ENCODE peak calls at places on chromosomes 3 and 15, in nine cellular contexts. K, I, S, A, D, L, N, O and C are unnamed samples.

GRCh38 chr3:107260221-107260620 is 117.0 kb upstream of the CCDC54 start:
- DNase-seq in S (no peak), L (no peak), N (peak), D (no peak), O (no peak), K (no peak), I (no peak), A (no peak), C (no peak)

GRCh38 chr3:186427627-186428026 is 65.6 kb upstream of the DGKG start:
- DNase-seq in O (no peak), S (no peak), A (no peak), K (no peak), N (peak), D (no peak), L (no peak), I (no peak), C (no peak)

GRCh38 chr3:5572168-5572567 is 384.7 kb downstream of the EDEM1 start:
- DNase-seq in N (no peak), S (no peak), D (no peak), O (no peak), L (no peak), K (no peak), I (no peak), A (no peak), C (no peak)

GRCh38 chr3:102673271-102674115 is 238.7 kb downstream of the ZPLD1 start:
- DNase-seq in K (peak), S (peak), N (peak), O (peak), D (no peak), A (peak), L (peak), I (peak), C (peak)

GRCh38 chr3:30347679-30348216 is 258.7 kb upstream of the TGFBR2 start:
- DNase-seq in L (no peak), O (no peak), D (no peak), K (no peak), I (peak), N (peak), A (no peak), S (no peak), C (no peak)

GRCh38 chr15:31577103-31577502 is 250.5 kb downstream of the KLF13 start:
- DNase-seq in A (no peak), K (no peak), O (no peak), L (no peak), I (no peak), N (no peak), S (no peak), D (no peak), C (no peak)

GRCh38 chr15:66848666-66849392 is 146.8 kb downstream of the SMAD6 start:
- DNase-seq in I (no peak), N (no peak), L (no peak), S (no peak), D (no peak), K (peak), A (no peak), O (no peak), C (no peak)

GRCh38 chr3:120457827-120458226 is 7.0 kb upstream of the FSTL1 start:
- DNase-seq in I (no peak), N (no peak), D (no peak), A (no peak), L (no peak), S (no peak), O (no peak), K (no peak), C (no peak)

GRCh38 chr15:34621675-34622074 is 38.2 kb upstream of the GOLGA8B start:
- DNase-seq in I (no peak), N (peak), O (no peak), D (no peak), L (no peak), S (no peak), K (no peak), A (peak), C (no peak)

GRCh38 chr3:184040010-184040409 is 8.5 kb downstream of the HTR3D start:
- DNase-seq in N (no peak), S (no peak), I (peak), L (no peak), K (no peak), D (no peak), O (no peak), A (peak), C (no peak)

GRCh38 chr3:179082416-179082815 is 10.8 kb upstream of the ZMAT3 start:
- DNase-seq in L (no peak), I (no peak), N (peak), S (no peak), K (no peak), D (no peak), O (no peak), A (no peak), C (no peak)

GRCh38 chr3:195151866-195152526 is 119.0 kb downstream of the XXYLT1 start:
- DNase-seq in I (peak), D (no peak), O (no peak), N (peak), K (no peak), A (peak), L (no peak), S (no peak), C (no peak)

GRCh38 chr3:69997486-69998307 is 1.8 kb upstream of the SAMMSON start:
- DNase-seq in A (no peak), S (no peak), L (no peak), N (no peak), D (no peak), O (no peak), K (no peak), I (no peak), C (no peak)

GRCh38 chr3:43425829-43426228 is 139.5 kb downstream of the SNRK start:
- DNase-seq in O (no peak), A (no peak), D (no peak), L (no peak), S (no peak), N (no peak), K (no peak), I (no peak), C (no peak)

GRCh38 chr3:4736284-4736861 is 242.9 kb upstream of the BHLHE40 start:
- DNase-seq in D (no peak), I (no peak), N (peak), S (no peak), O (no peak), L (no peak), A (no peak), K (no peak), C (no peak)

GRCh38 chr3:87855626-87856025 is 203.2 kb downstream of the CGGBP1 start:
- DNase-seq in S (no peak), K (no peak), A (no peak), O (no peak), L (no peak), I (no peak), D (no peak), N (peak), C (no peak)

GRCh38 chr3:47578691-47579632 is at the start of gene CSPG5:
- DNase-seq in S (no peak), L (peak), D (peak), K (no peak), O (peak), N (no peak), A (no peak), I (peak), C (peak)

GRCh38 chr3:17808994-17809393 is 66.6 kb upstream of the TBC1D5 start:
- DNase-seq in I (no peak), N (no peak), S (no peak), D (no peak), K (no peak), A (peak), O (no peak), L (no peak), C (no peak)

GRCh38 chr3:167740961-167741587 is 5.6 kb downstream of the SERPINI1 start:
- DNase-seq in N (peak), D (no peak), I (peak), O (peak), A (peak), K (no peak), L (no peak), S (no peak), C (no peak)

GRCh38 chr3:134030382-134030753 is 643 bp upstream of the SLCO2A1 start:
- DNase-seq in D (no peak), K (peak), N (no peak), O (no peak), L (no peak), A (no peak), I (no peak), S (no peak), C (no peak)

GRCh38 chr15:37093480-37094410 is 6.6 kb downstream of the MEIS2 start:
- DNase-seq in K (no peak), S (no peak), A (no peak), L (no peak), O (no peak), N (no peak), D (no peak), I (no peak), C (no peak)

GRCh38 chr3:190017575-190018288 is 103.0 kb downstream of the P3H2 start:
- DNase-seq in N (peak), I (no peak), L (no peak), S (no peak), O (no peak), A (peak), D (no peak), K (no peak), C (no peak)

GRCh38 chr3:8938021-8938420 is 25.3 kb downstream of the RAD18 start:
- DNase-seq in D (no peak), O (no peak), I (no peak), S (no peak), A (peak), K (no peak), N (peak), L (no peak), C (no peak)

GRCh38 chr3:14037211-14037610 is 87.5 kb downstream of the CHCHD4 start:
- DNase-seq in D (no peak), K (no peak), A (no peak), S (no peak), O (no peak), N (no peak), L (no peak), I (no peak), C (no peak)

GRCh38 chr3:11476814-11477213 is 166.9 kb downstream of the VGLL4 start:
- DNase-seq in L (no peak), S (no peak), N (no peak), K (no peak), I (no peak), O (no peak), D (no peak), A (no peak), C (no peak)

GRCh38 chr3:37338500-37338899 is 164.1 kb upstream of the LRRFIP2 start:
- DNase-seq in O (no peak), A (no peak), L (no peak), N (peak), K (no peak), S (no peak), D (no peak), I (no peak), C (no peak)

GRCh38 chr3:47012342-47013230 is 33.1 kb downstream of the NBEAL2 start:
- DNase-seq in N (no peak), O (no peak), D (no peak), A (no peak), S (peak), I (peak), L (no peak), K (no peak), C (no peak)

GRCh38 chr3:79111375-79112052 is 656.3 kb downstream of the ROBO1 start:
- DNase-seq in L (no peak), D (no peak), K (no peak), N (no peak), A (no peak), I (no peak), O (no peak), S (no peak), C (no peak)

GRCh38 chr15:82544431-82544830 is 4.2 kb upstream of the RPS17 start:
- DNase-seq in O (no peak), K (no peak), L (no peak), N (no peak), A (no peak), S (no peak), D (no peak), I (peak), C (no peak)

GRCh38 chr3:36650271-36650671 is 114.1 kb downstream of the DCLK3 start:
- DNase-seq in D (no peak), I (no peak), L (no peak), K (no peak), S (no peak), A (no peak), O (no peak), N (no peak), C (no peak)

GRCh38 chr3:56469141-56469540 is 874 bp upstream of the ERC2 start:
- DNase-seq in A (no peak), O (no peak), K (no peak), N (no peak), S (no peak), I (no peak), L (no peak), D (no peak), C (no peak)

GRCh38 chr3:196821806-196822355 is 45.8 kb upstream of the SENP5 start:
- DNase-seq in I (no peak), L (no peak), N (no peak), S (no peak), O (no peak), D (no peak), A (no peak), K (no peak), C (no peak)

GRCh38 chr15:75720787-75721461 is 8.3 kb upstream of the CSPG4 start:
- DNase-seq in L (no peak), O (no peak), S (peak), N (peak), K (no peak), I (peak), D (no peak), A (peak), C (peak)